ENCODE peak calls at places on chromosomes 3 and 15, in seven cellular contexts. One of them, this sample, is unnamed. For H3K4me1, the result is how much of the 10 kb centered on the place peaks cover.

GRCh38 chr3:81965696-81966095 is 204.3 kb upstream of the GBE1 start:
- DNase-seq in Panc1: no peak
- DNase-seq in GM23338: peak
- DNase-seq in spleen: no peak
- DNase-seq in breast epithelium: no peak
- DNase-seq in sigmoid colon: no peak
- DNase-seq in esophagus muscularis mucosa: no peak
- DNase-seq in this sample: no peak

GRCh38 chr3:72782521-72782920 is 65.7 kb downstream of the SHQ1 start:
- DNase-seq in GM23338: no peak
- DNase-seq in sigmoid colon: no peak
- DNase-seq in Panc1: no peak
- DNase-seq in esophagus muscularis mucosa: no peak
- DNase-seq in spleen: no peak
- DNase-seq in breast epithelium: no peak
- DNase-seq in this sample: no peak

GRCh38 chr3:124974691-124975090 is 40.1 kb upstream of the MUC13 start:
- DNase-seq in GM23338: no peak
- DNase-seq in Panc1: no peak
- DNase-seq in breast epithelium: no peak
- DNase-seq in esophagus muscularis mucosa: no peak
- DNase-seq in sigmoid colon: no peak
- DNase-seq in spleen: no peak
- DNase-seq in this sample: no peak

GRCh38 chr3:142077859-142078500 is 71.4 kb downstream of the TFDP2 start:
- DNase-seq in sigmoid colon: no peak
- DNase-seq in GM23338: no peak
- DNase-seq in breast epithelium: no peak
- DNase-seq in esophagus muscularis mucosa: no peak
- DNase-seq in spleen: no peak
- DNase-seq in Panc1: no peak
- DNase-seq in this sample: no peak

GRCh38 chr3:4898454-4899313 is 80.6 kb upstream of the BHLHE40 start:
- DNase-seq in sigmoid colon: no peak
- DNase-seq in GM23338: no peak
- DNase-seq in breast epithelium: no peak
- DNase-seq in esophagus muscularis mucosa: no peak
- DNase-seq in Panc1: no peak
- DNase-seq in spleen: no peak
- DNase-seq in this sample: no peak

GRCh38 chr3:154275308-154275707 is 49.0 kb downstream of the DHX36 start:
- DNase-seq in GM23338: no peak
- DNase-seq in spleen: no peak
- DNase-seq in esophagus muscularis mucosa: no peak
- DNase-seq in sigmoid colon: no peak
- DNase-seq in Panc1: no peak
- DNase-seq in breast epithelium: no peak
- DNase-seq in this sample: no peak

GRCh38 chr3:178561239-178561638 is 25.0 kb downstream of the KCNMB2 start:
- DNase-seq in esophagus muscularis mucosa: no peak
- DNase-seq in breast epithelium: no peak
- DNase-seq in GM23338: no peak
- DNase-seq in spleen: no peak
- DNase-seq in Panc1: no peak
- DNase-seq in sigmoid colon: no peak
- DNase-seq in this sample: no peak

GRCh38 chr15:62112616-62113593 is 46.1 kb downstream of the C2CD4A start:
- DNase-seq in esophagus muscularis mucosa: peak
- DNase-seq in sigmoid colon: no peak
- DNase-seq in Panc1: no peak
- DNase-seq in spleen: no peak
- DNase-seq in breast epithelium: peak
- DNase-seq in GM23338: no peak
- DNase-seq in this sample: no peak

GRCh38 chr15:74406992-74407705 is 26.6 kb downstream of the SEMA7A start:
- DNase-seq in breast epithelium: no peak
- DNase-seq in Panc1: no peak
- DNase-seq in GM23338: peak
- DNase-seq in esophagus muscularis mucosa: no peak
- DNase-seq in sigmoid colon: no peak
- DNase-seq in spleen: no peak
- DNase-seq in this sample: no peak

GRCh38 chr3:154898916-154899315 is 181.2 kb upstream of the MME start:
- DNase-seq in spleen: no peak
- DNase-seq in sigmoid colon: no peak
- DNase-seq in Panc1: no peak
- DNase-seq in esophagus muscularis mucosa: no peak
- DNase-seq in breast epithelium: no peak
- DNase-seq in GM23338: no peak
- DNase-seq in this sample: no peak

GRCh38 chr3:9201895-9202294 is 47.6 kb downstream of the SRGAP3 start:
- DNase-seq in sigmoid colon: peak
- DNase-seq in esophagus muscularis mucosa: no peak
- DNase-seq in breast epithelium: no peak
- DNase-seq in GM23338: no peak
- DNase-seq in spleen: no peak
- DNase-seq in Panc1: no peak
- DNase-seq in this sample: no peak

GRCh38 chr3:115381573-115381912 is 234.5 kb upstream of the ZBTB20 start:
- DNase-seq in esophagus muscularis mucosa: no peak
- DNase-seq in Panc1: no peak
- DNase-seq in breast epithelium: no peak
- DNase-seq in spleen: no peak
- DNase-seq in GM23338: no peak
- DNase-seq in sigmoid colon: no peak
- DNase-seq in this sample: no peak

GRCh38 chr3:46695962-46696922 is 2.8 kb upstream of the ALS2CL start:
- DNase-seq in Panc1: no peak
- DNase-seq in GM23338: no peak
- DNase-seq in breast epithelium: no peak
- DNase-seq in spleen: no peak
- DNase-seq in sigmoid colon: no peak
- DNase-seq in esophagus muscularis mucosa: no peak
- DNase-seq in this sample: no peak

GRCh38 chr15:78315686-78316085 is 16.3 kb upstream of the SKIC8 start:
- DNase-seq in GM23338: peak
- DNase-seq in sigmoid colon: peak
- DNase-seq in Panc1: no peak
- DNase-seq in breast epithelium: no peak
- DNase-seq in esophagus muscularis mucosa: no peak
- DNase-seq in spleen: no peak
- DNase-seq in this sample: no peak

GRCh38 chr3:66456711-66457173 is 44.1 kb downstream of the LRIG1 start:
- DNase-seq in sigmoid colon: no peak
- DNase-seq in spleen: no peak
- DNase-seq in Panc1: no peak
- DNase-seq in esophagus muscularis mucosa: no peak
- DNase-seq in GM23338: no peak
- DNase-seq in breast epithelium: no peak
- DNase-seq in this sample: no peak

GRCh38 chr3:141170678-141171295 is 60.8 kb upstream of the PXYLP1 start:
- DNase-seq in Panc1: no peak
- DNase-seq in breast epithelium: no peak
- DNase-seq in spleen: no peak
- DNase-seq in sigmoid colon: no peak
- DNase-seq in esophagus muscularis mucosa: peak
- DNase-seq in GM23338: no peak
- DNase-seq in this sample: no peak

GRCh38 chr15:71596672-71597071 is 213.7 kb upstream of the NR2E3 start:
- DNase-seq in GM23338: peak
- DNase-seq in esophagus muscularis mucosa: peak
- DNase-seq in breast epithelium: peak
- DNase-seq in Panc1: no peak
- DNase-seq in spleen: no peak
- DNase-seq in sigmoid colon: peak
- DNase-seq in this sample: no peak

GRCh38 chr3:196868297-196868661 is 559 bp downstream of the SENP5 start:
- DNase-seq in Panc1: no peak
- DNase-seq in esophagus muscularis mucosa: no peak
- DNase-seq in sigmoid colon: no peak
- DNase-seq in GM23338: peak
- DNase-seq in spleen: no peak
- DNase-seq in breast epithelium: no peak
- DNase-seq in this sample: no peak

GRCh38 chr3:149604125-149604851 is 53.5 kb downstream of the WWTR1 start:
- DNase-seq in sigmoid colon: no peak
- DNase-seq in spleen: no peak
- DNase-seq in breast epithelium: no peak
- DNase-seq in esophagus muscularis mucosa: no peak
- DNase-seq in GM23338: peak
- DNase-seq in Panc1: no peak
- DNase-seq in this sample: no peak

GRCh38 chr15:76932090-76932966 is 779 bp downstream of the RCN2 start:
- DNase-seq in esophagus muscularis mucosa: no peak
- DNase-seq in spleen: no peak
- DNase-seq in Panc1: no peak
- DNase-seq in GM23338: peak
- DNase-seq in sigmoid colon: no peak
- DNase-seq in breast epithelium: no peak
- DNase-seq in this sample: no peak

GRCh38 chr3:59313365-59313764 is 263.5 kb upstream of the CFAP20DC start:
- DNase-seq in sigmoid colon: no peak
- DNase-seq in breast epithelium: peak
- DNase-seq in esophagus muscularis mucosa: no peak
- DNase-seq in spleen: no peak
- DNase-seq in Panc1: peak
- DNase-seq in GM23338: peak
- DNase-seq in this sample: no peak

GRCh38 chr3:171704002-171704401 is 106.3 kb downstream of the PLD1 start:
- DNase-seq in spleen: no peak
- DNase-seq in Panc1: no peak
- DNase-seq in breast epithelium: no peak
- DNase-seq in GM23338: peak
- DNase-seq in esophagus muscularis mucosa: no peak
- DNase-seq in sigmoid colon: no peak
- DNase-seq in this sample: no peak

GRCh38 chr3:171712168-171712938 is 97.9 kb downstream of the PLD1 start:
- DNase-seq in Panc1: no peak
- DNase-seq in GM23338: no peak
- DNase-seq in esophagus muscularis mucosa: no peak
- DNase-seq in sigmoid colon: no peak
- DNase-seq in breast epithelium: no peak
- DNase-seq in spleen: no peak
- DNase-seq in this sample: no peak

GRCh38 chr15:40932146-40932545 is 3.0 kb downstream of the DLL4 start:
- DNase-seq in esophagus muscularis mucosa: no peak
- DNase-seq in sigmoid colon: no peak
- DNase-seq in spleen: peak
- DNase-seq in Panc1: no peak
- DNase-seq in breast epithelium: no peak
- DNase-seq in GM23338: no peak
- DNase-seq in this sample: no peak
- H3K4me1 ChIP-seq in esophagus muscularis mucosa: half or more
- H3K4me1 ChIP-seq in sigmoid colon: under half
- H3K4me1 ChIP-seq in spleen: half or more
- H3K4me1 ChIP-seq in Panc1: under half
- H3K4me1 ChIP-seq in breast epithelium: under half
- H3K4me1 ChIP-seq in GM23338: under half
- H3K4me1 ChIP-seq in this sample: under half

GRCh38 chr3:50242778-50243551 is 7.0 kb downstream of the GNAI2 start:
- DNase-seq in Panc1: no peak
- DNase-seq in GM23338: peak
- DNase-seq in breast epithelium: no peak
- DNase-seq in spleen: peak
- DNase-seq in sigmoid colon: peak
- DNase-seq in esophagus muscularis mucosa: peak
- DNase-seq in this sample: no peak
- TF ChIP-seq POLR2AphosphoS5 in Panc1: no peak
- TF ChIP-seq POLR2AphosphoS5 in GM23338: no peak
- TF ChIP-seq POLR2AphosphoS5 in breast epithelium: no peak
- TF ChIP-seq POLR2AphosphoS5 in spleen: peak
- TF ChIP-seq POLR2AphosphoS5 in sigmoid colon: no peak
- TF ChIP-seq POLR2AphosphoS5 in esophagus muscularis mucosa: peak
- TF ChIP-seq POLR2AphosphoS5 in this sample: no peak

GRCh38 chr15:31178705-31179104 is 77.2 kb upstream of the TRPM1 start:
- DNase-seq in breast epithelium: no peak
- DNase-seq in spleen: no peak
- DNase-seq in esophagus muscularis mucosa: no peak
- DNase-seq in GM23338: no peak
- DNase-seq in Panc1: no peak
- DNase-seq in sigmoid colon: no peak
- DNase-seq in this sample: no peak

GRCh38 chr15:31177936-31178335 is 76.4 kb upstream of the TRPM1 start:
- DNase-seq in sigmoid colon: no peak
- DNase-seq in GM23338: no peak
- DNase-seq in breast epithelium: no peak
- DNase-seq in esophagus muscularis mucosa: no peak
- DNase-seq in Panc1: no peak
- DNase-seq in spleen: no peak
- DNase-seq in this sample: no peak

GRCh38 chr15:31175484-31175883 is 74.0 kb upstream of the TRPM1 start:
- DNase-seq in spleen: no peak
- DNase-seq in Panc1: no peak
- DNase-seq in esophagus muscularis mucosa: no peak
- DNase-seq in GM23338: no peak
- DNase-seq in sigmoid colon: no peak
- DNase-seq in breast epithelium: no peak
- DNase-seq in this sample: no peak

GRCh38 chr15:31173790-31174450 is 72.4 kb upstream of the TRPM1 start:
- DNase-seq in esophagus muscularis mucosa: peak
- DNase-seq in sigmoid colon: no peak
- DNase-seq in GM23338: no peak
- DNase-seq in Panc1: no peak
- DNase-seq in spleen: no peak
- DNase-seq in breast epithelium: no peak
- DNase-seq in this sample: no peak

DNA sequence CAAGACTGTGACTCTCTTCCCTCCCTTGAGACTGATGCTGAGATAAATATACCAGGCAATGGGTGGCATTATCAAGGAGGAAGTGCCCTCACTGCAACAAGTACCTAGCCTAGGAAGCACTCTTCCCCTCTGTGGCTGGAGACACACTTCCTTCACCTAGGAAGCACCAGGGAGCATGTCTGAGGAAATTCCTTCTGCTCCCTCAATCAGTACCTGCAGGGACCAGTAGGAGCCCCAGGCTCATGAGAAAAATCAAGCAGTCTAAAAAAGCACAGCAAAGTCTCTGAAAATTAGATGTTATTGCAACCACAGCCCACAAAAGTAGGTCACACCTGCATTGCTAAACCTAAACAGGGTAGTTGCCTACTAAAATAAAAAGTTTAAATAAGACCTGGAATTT is 78.2 kb upstream of the TRPM1 start:
- DNase-seq in spleen: no peak
- DNase-seq in esophagus muscularis mucosa: no peak
- DNase-seq in GM23338: peak
- DNase-seq in breast epithelium: no peak
- DNase-seq in sigmoid colon: no peak
- DNase-seq in Panc1: no peak
- DNase-seq in this sample: no peak
- TF ChIP-seq CTCF in spleen: no peak
- TF ChIP-seq CTCF in esophagus muscularis mucosa: no peak
- TF ChIP-seq CTCF in GM23338: peak
- TF ChIP-seq CTCF in breast epithelium: no peak
- TF ChIP-seq CTCF in sigmoid colon: no peak
- TF ChIP-seq CTCF in Panc1: no peak
- TF ChIP-seq CTCF in this sample: no peak

DNA sequence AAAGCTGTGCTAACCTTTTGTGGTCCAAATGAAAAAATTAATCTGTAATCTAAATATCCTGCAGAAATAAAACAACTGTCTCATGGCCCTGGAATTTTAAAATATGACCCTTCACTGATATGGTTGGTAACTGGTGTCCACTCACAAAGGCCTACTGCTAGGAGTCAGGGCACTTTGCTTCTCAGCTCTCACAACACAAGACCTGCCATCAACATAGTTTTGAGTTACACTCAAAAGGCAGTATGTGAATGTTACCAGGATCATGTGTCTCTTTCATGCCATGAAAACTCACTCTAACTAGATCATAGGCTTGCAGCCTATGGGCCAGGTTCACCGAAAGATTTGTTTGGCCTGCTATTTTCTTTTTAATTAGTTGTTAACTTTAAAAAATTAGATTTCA is 10.0 kb upstream of the MLF1 start:
- DNase-seq in sigmoid colon: no peak
- DNase-seq in esophagus muscularis mucosa: no peak
- DNase-seq in spleen: no peak
- DNase-seq in breast epithelium: no peak
- DNase-seq in GM23338: no peak
- DNase-seq in Panc1: no peak
- DNase-seq in this sample: no peak
- H3K4me1 ChIP-seq in sigmoid colon: under half
- H3K4me1 ChIP-seq in esophagus muscularis mucosa: under half
- H3K4me1 ChIP-seq in spleen: under half
- H3K4me1 ChIP-seq in breast epithelium: under half
- H3K4me1 ChIP-seq in GM23338: under half
- H3K4me1 ChIP-seq in Panc1: under half
- H3K4me1 ChIP-seq in this sample: under half